ENCODE peak calls at places on chromosomes 7 and 10, in four cellular contexts. V is K562, A is WTC11, Z is HepG2. K is an unnamed sample.

GRCh38 chr7:55622241-55622835 is 50.0 kb upstream of the VOPP1 start:
- DNase-seq in V (no peak), A (no peak), Z (no peak), K (no peak)

GRCh38 chr10:131243076-131243475 is 68.4 kb downstream of the TCERG1L start:
- DNase-seq in V (no peak), A (no peak), Z (no peak), K (no peak)

GRCh38 chr10:123778719-123779118 is 112.6 kb downstream of the GPR26 start:
- DNase-seq in V (no peak), A (no peak), Z (no peak), K (no peak)

GRCh38 chr7:67631496-67631895 is 634.9 kb downstream of the TYW1 start:
- DNase-seq in V (no peak), A (no peak), Z (no peak), K (no peak)

GRCh38 chr10:9301148-9301547 is 1246.7 kb downstream of the GATA3 start:
- DNase-seq in V (no peak), A (no peak), Z (no peak), K (no peak)

GRCh38 chr7:99707096-99707495 is 27.3 kb upstream of the CYP3A5 start:
- DNase-seq in V (no peak), A (no peak), Z (no peak), K (no peak)

GRCh38 chr7:27107901-27108381 is 5.5 kb upstream of the HOXA2 start:
- DNase-seq in V (no peak), A (no peak), Z (no peak), K (no peak)

GRCh38 chr7:41731486-41732278 is 28.8 kb upstream of the INHBA start:
- DNase-seq in V (no peak), A (no peak), Z (no peak), K (no peak)

GRCh38 chr7:65962033-65962432 is 20.0 kb downstream of the GUSB start:
- DNase-seq in V (no peak), A (no peak), Z (no peak), K (no peak)

GRCh38 chr7:32248505-32248904 is 178.3 kb upstream of the PDE1C start:
- DNase-seq in V (no peak), A (no peak), Z (no peak), K (no peak)

GRCh38 chr7:22202141-22202540 is 154.8 kb downstream of the RAPGEF5 start:
- DNase-seq in V (peak), A (no peak), Z (no peak), K (no peak)

GRCh38 chr10:2619927-2620326 is 447.4 kb upstream of the PFKP start:
- DNase-seq in V (no peak), A (no peak), Z (no peak), K (no peak)

GRCh38 chr7:7889791-7890568 is 78.6 kb upstream of the GLCCI1 start:
- DNase-seq in V (peak), A (no peak), Z (no peak), K (no peak)

GRCh38 chr10:81182296-81182695 is 644.6 kb downstream of the SH2D4B start:
- DNase-seq in V (no peak), A (no peak), Z (no peak), K (no peak)

GRCh38 chr10:76649723-76650127 is 987.9 kb downstream of the KCNMA1 start:
- DNase-seq in V (no peak), A (no peak), Z (no peak), K (peak)

GRCh38 chr7:47067215-47067614 is 514.7 kb downstream of the TNS3 start:
- DNase-seq in V (no peak), A (no peak), Z (no peak), K (no peak)

GRCh38 chr7:158239290-158239981 is 348.2 kb downstream of the PTPRN2 start:
- DNase-seq in V (peak), A (no peak), Z (no peak), K (no peak)

GRCh38 chr7:106015586-106016218 is 52.6 kb downstream of the CDHR3 start:
- DNase-seq in V (peak), A (no peak), Z (no peak), K (no peak)

GRCh38 chr10:124733566-124734245 is 10.5 kb downstream of the FAM53B start:
- DNase-seq in V (no peak), A (no peak), Z (no peak), K (no peak)

GRCh38 chr10:96670786-96671185 is 49.5 kb downstream of the PIK3AP1 start:
- DNase-seq in V (no peak), A (no peak), Z (peak), K (no peak)

GRCh38 chr10:11813855-11814557 is 9.2 kb upstream of the PROSER2 start:
- DNase-seq in V (no peak), A (no peak), Z (no peak), K (no peak)

GRCh38 chr7:76296743-76297740 is 5.4 kb upstream of the HSPB1 start:
- DNase-seq in V (no peak), A (no peak), Z (peak), K (no peak)

GRCh38 chr10:69180525-69181204 is 631 bp downstream of the SUPV3L1 start:
- DNase-seq in V (peak), A (no peak), Z (no peak), K (peak)

GRCh38 chr7:105015631-105015965 is 1.6 kb downstream of the KMT2E start:
- DNase-seq in V (peak), A (no peak), Z (no peak), K (no peak)

GRCh38 chr7:977326-978048 is 2.1 kb upstream of the COX19 start:
- DNase-seq in V (no peak), A (no peak), Z (peak), K (peak)
- TF ChIP-seq NR3C1 in V (no peak), A (no peak), Z (no peak), K (no peak)

GRCh38 chr10:8058274-8059111 is 4.0 kb downstream of the GATA3 start:
- DNase-seq in V (no peak), A (no peak), Z (no peak), K (no peak)
- TF ChIP-seq NR3C1 in V (no peak), A (no peak), Z (no peak), K (no peak)

DNA sequence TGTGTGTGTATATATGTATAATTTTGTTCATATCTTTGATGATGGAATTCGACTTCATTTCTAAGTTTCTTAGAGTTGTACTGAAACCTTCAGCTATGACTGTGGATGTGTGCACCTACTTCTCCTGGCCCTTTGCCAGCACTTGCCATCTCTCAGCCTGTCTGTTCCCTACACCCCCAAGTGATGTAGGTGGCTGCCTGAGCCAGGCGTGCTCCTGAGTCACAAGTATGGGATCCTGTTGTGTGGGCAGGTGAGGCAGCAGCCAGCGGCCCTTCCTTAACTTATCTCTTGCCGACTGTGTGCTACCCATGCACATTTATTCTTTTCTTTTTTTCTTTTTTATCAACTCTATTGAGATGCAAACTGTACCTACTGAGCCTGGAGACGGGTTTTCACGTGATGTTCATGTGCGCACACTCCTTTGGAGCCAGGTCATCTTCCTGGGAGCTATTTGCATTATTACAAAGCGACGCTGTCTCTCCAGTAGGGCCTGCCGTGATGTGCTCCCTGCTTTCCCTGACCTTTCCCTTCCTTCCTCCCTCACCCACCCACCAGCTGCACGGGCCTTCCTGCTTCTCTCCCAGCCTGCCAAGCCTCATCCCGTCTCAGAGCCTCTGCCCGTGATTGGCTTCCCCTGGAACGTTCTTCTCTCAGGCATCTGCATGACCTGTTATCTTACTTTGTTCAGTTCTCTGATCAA is 31.3 kb upstream of the GALNT11 start:
- DNase-seq in V (no peak), A (peak), Z (no peak), K (no peak)
- TF ChIP-seq NR3C1 in V (no peak), A (no peak), Z (no peak), K (no peak)

DNA sequence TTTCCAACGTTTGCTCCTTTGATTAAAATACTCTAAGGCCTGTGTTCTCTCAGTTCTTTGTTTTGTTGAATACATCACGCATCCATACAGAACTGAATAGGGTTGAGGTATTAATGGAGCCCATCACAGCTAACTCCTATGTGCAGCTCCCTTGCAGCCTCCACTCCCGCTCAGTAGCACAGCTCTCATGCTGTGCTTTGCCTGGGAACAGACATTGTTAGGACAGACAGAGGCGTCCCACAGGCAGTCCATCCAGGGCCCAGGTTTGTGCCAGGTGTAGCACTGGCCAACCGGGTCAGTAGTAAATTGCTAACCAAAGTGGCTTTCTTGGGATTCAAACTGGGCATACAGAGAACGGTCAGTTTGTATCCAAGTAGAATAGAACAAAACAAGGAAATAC is 644.7 kb upstream of the NRP1 start:
- DNase-seq in V (no peak), A (no peak), Z (no peak), K (no peak)
- TF ChIP-seq NR3C1 in V (no peak), A (no peak), Z (no peak), K (no peak)

K was measured in A549.